ENCODE peak calls at places on chromosomes 7 and 10, in eight cellular contexts. One of them, this sample, is unnamed.

GRCh38 chr7:78850093-78850740 is 603.2 kb downstream of the MAGI2 start:
- DNase-seq in COR-L47: no peak
- DNase-seq in psoas muscle: no peak
- DNase-seq in naive thymus-derived CD8-positive, alpha-beta T cell: no peak
- DNase-seq in mucosa of descending colon: no peak
- DNase-seq in HuH-7: no peak
- DNase-seq in iPS DF 6.9: no peak
- DNase-seq in stimulated activated naive CD8-positive, alpha-beta T cell treated with anti-CD3 and anti-CD28 coated beads, Interleukin-15, Interleukin-2, amounts not matched to agents 100 U/mL and 50 U/mL, for 24 hours: no peak
- DNase-seq in this sample: no peak

GRCh38 chr7:111740942-111741341 is 178.7 kb upstream of the IMMP2L start:
- DNase-seq in stimulated activated naive CD8-positive, alpha-beta T cell treated with anti-CD3 and anti-CD28 coated beads, Interleukin-15, Interleukin-2, amounts not matched to agents 100 U/mL and 50 U/mL, for 24 hours: no peak
- DNase-seq in iPS DF 6.9: no peak
- DNase-seq in naive thymus-derived CD8-positive, alpha-beta T cell: no peak
- DNase-seq in psoas muscle: no peak
- DNase-seq in mucosa of descending colon: no peak
- DNase-seq in COR-L47: no peak
- DNase-seq in HuH-7: no peak
- DNase-seq in this sample: no peak

GRCh38 chr10:80405636-80406035 is 2.7 kb upstream of the PRXL2A start:
- DNase-seq in psoas muscle: no peak
- DNase-seq in iPS DF 6.9: no peak
- DNase-seq in stimulated activated naive CD8-positive, alpha-beta T cell treated with anti-CD3 and anti-CD28 coated beads, Interleukin-15, Interleukin-2, amounts not matched to agents 100 U/mL and 50 U/mL, for 24 hours: no peak
- DNase-seq in mucosa of descending colon: no peak
- DNase-seq in HuH-7: no peak
- DNase-seq in COR-L47: no peak
- DNase-seq in naive thymus-derived CD8-positive, alpha-beta T cell: no peak
- DNase-seq in this sample: no peak

GRCh38 chr10:5528989-5529701 is 4.4 kb downstream of the CALML3 start:
- DNase-seq in mucosa of descending colon: no peak
- DNase-seq in COR-L47: no peak
- DNase-seq in iPS DF 6.9: no peak
- DNase-seq in naive thymus-derived CD8-positive, alpha-beta T cell: no peak
- DNase-seq in HuH-7: no peak
- DNase-seq in stimulated activated naive CD8-positive, alpha-beta T cell treated with anti-CD3 and anti-CD28 coated beads, Interleukin-15, Interleukin-2, amounts not matched to agents 100 U/mL and 50 U/mL, for 24 hours: no peak
- DNase-seq in psoas muscle: peak
- DNase-seq in this sample: no peak

GRCh38 chr7:90645784-90646183 is 49.7 kb downstream of the CDK14 start:
- DNase-seq in stimulated activated naive CD8-positive, alpha-beta T cell treated with anti-CD3 and anti-CD28 coated beads, Interleukin-15, Interleukin-2, amounts not matched to agents 100 U/mL and 50 U/mL, for 24 hours: no peak
- DNase-seq in HuH-7: no peak
- DNase-seq in naive thymus-derived CD8-positive, alpha-beta T cell: no peak
- DNase-seq in COR-L47: no peak
- DNase-seq in psoas muscle: no peak
- DNase-seq in mucosa of descending colon: no peak
- DNase-seq in iPS DF 6.9: no peak
- DNase-seq in this sample: no peak

GRCh38 chr7:102415685-102416225 is 17.6 kb upstream of the ORAI2 start:
- DNase-seq in mucosa of descending colon: peak
- DNase-seq in COR-L47: no peak
- DNase-seq in HuH-7: no peak
- DNase-seq in iPS DF 6.9: no peak
- DNase-seq in psoas muscle: no peak
- DNase-seq in naive thymus-derived CD8-positive, alpha-beta T cell: peak
- DNase-seq in stimulated activated naive CD8-positive, alpha-beta T cell treated with anti-CD3 and anti-CD28 coated beads, Interleukin-15, Interleukin-2, amounts not matched to agents 100 U/mL and 50 U/mL, for 24 hours: peak
- DNase-seq in this sample: no peak

GRCh38 chr7:85688712-85689111 is 501.9 kb upstream of the SEMA3D start:
- DNase-seq in psoas muscle: no peak
- DNase-seq in stimulated activated naive CD8-positive, alpha-beta T cell treated with anti-CD3 and anti-CD28 coated beads, Interleukin-15, Interleukin-2, amounts not matched to agents 100 U/mL and 50 U/mL, for 24 hours: no peak
- DNase-seq in mucosa of descending colon: no peak
- DNase-seq in iPS DF 6.9: no peak
- DNase-seq in naive thymus-derived CD8-positive, alpha-beta T cell: no peak
- DNase-seq in HuH-7: no peak
- DNase-seq in COR-L47: no peak
- DNase-seq in this sample: no peak

GRCh38 chr10:102225646-102226541 is at the start of gene ELOVL3:
- DNase-seq in HuH-7: peak
- DNase-seq in mucosa of descending colon: peak
- DNase-seq in COR-L47: peak
- DNase-seq in naive thymus-derived CD8-positive, alpha-beta T cell: peak
- DNase-seq in psoas muscle: peak
- DNase-seq in iPS DF 6.9: no peak
- DNase-seq in stimulated activated naive CD8-positive, alpha-beta T cell treated with anti-CD3 and anti-CD28 coated beads, Interleukin-15, Interleukin-2, amounts not matched to agents 100 U/mL and 50 U/mL, for 24 hours: peak
- DNase-seq in this sample: peak

GRCh38 chr7:99597762-99598501 is at the start of gene TMEM225B:
- DNase-seq in HuH-7: no peak
- DNase-seq in iPS DF 6.9: no peak
- DNase-seq in COR-L47: no peak
- DNase-seq in naive thymus-derived CD8-positive, alpha-beta T cell: peak
- DNase-seq in stimulated activated naive CD8-positive, alpha-beta T cell treated with anti-CD3 and anti-CD28 coated beads, Interleukin-15, Interleukin-2, amounts not matched to agents 100 U/mL and 50 U/mL, for 24 hours: no peak
- DNase-seq in psoas muscle: no peak
- DNase-seq in mucosa of descending colon: no peak
- DNase-seq in this sample: no peak

GRCh38 chr10:78774614-78774998 is 294.2 kb upstream of the ZMIZ1 start:
- DNase-seq in stimulated activated naive CD8-positive, alpha-beta T cell treated with anti-CD3 and anti-CD28 coated beads, Interleukin-15, Interleukin-2, amounts not matched to agents 100 U/mL and 50 U/mL, for 24 hours: no peak
- DNase-seq in psoas muscle: no peak
- DNase-seq in mucosa of descending colon: no peak
- DNase-seq in iPS DF 6.9: no peak
- DNase-seq in HuH-7: no peak
- DNase-seq in COR-L47: no peak
- DNase-seq in naive thymus-derived CD8-positive, alpha-beta T cell: no peak
- DNase-seq in this sample: no peak

GRCh38 chr10:78299861-78300453 is 266.3 kb downstream of the RPS24 start:
- DNase-seq in iPS DF 6.9: no peak
- DNase-seq in COR-L47: no peak
- DNase-seq in HuH-7: no peak
- DNase-seq in mucosa of descending colon: no peak
- DNase-seq in naive thymus-derived CD8-positive, alpha-beta T cell: no peak
- DNase-seq in psoas muscle: no peak
- DNase-seq in stimulated activated naive CD8-positive, alpha-beta T cell treated with anti-CD3 and anti-CD28 coated beads, Interleukin-15, Interleukin-2, amounts not matched to agents 100 U/mL and 50 U/mL, for 24 hours: peak
- DNase-seq in this sample: no peak

GRCh38 chr7:1533569-1534329 is 3.2 kb downstream of the MAFK start:
- DNase-seq in COR-L47: no peak
- DNase-seq in psoas muscle: peak
- DNase-seq in naive thymus-derived CD8-positive, alpha-beta T cell: no peak
- DNase-seq in stimulated activated naive CD8-positive, alpha-beta T cell treated with anti-CD3 and anti-CD28 coated beads, Interleukin-15, Interleukin-2, amounts not matched to agents 100 U/mL and 50 U/mL, for 24 hours: peak
- DNase-seq in iPS DF 6.9: no peak
- DNase-seq in mucosa of descending colon: peak
- DNase-seq in HuH-7: no peak
- DNase-seq in this sample: no peak

GRCh38 chr7:158587425-158588084 is at the start of gene PTPRN2:
- DNase-seq in naive thymus-derived CD8-positive, alpha-beta T cell: peak
- DNase-seq in COR-L47: peak
- DNase-seq in psoas muscle: peak
- DNase-seq in iPS DF 6.9: no peak
- DNase-seq in stimulated activated naive CD8-positive, alpha-beta T cell treated with anti-CD3 and anti-CD28 coated beads, Interleukin-15, Interleukin-2, amounts not matched to agents 100 U/mL and 50 U/mL, for 24 hours: peak
- DNase-seq in HuH-7: peak
- DNase-seq in mucosa of descending colon: peak
- DNase-seq in this sample: peak

This sample was measured in occipital lobe.